ENCODE peak calls at places on chromosomes 11 and 22, in six cellular contexts. V is HCT116, K is mammary epithelial cell, R is neural progenitor cell, N is H1, J is hepatocyte. H is an unnamed sample.

GRCh38 chr11:111878385-111878765 is 590 bp downstream of the FDXACB1 start:
- DNase-seq in V (peak), K (no peak), R (no peak), N (no peak), J (peak), H (no peak)

GRCh38 chr11:47551086-47551485 is 1.8 kb downstream of the CELF1 start:
- DNase-seq in V (no peak), K (peak), R (peak), N (no peak), J (peak), H (peak)

GRCh38 chr22:38941488-38941987 is 15.9 kb upstream of the APOBEC3A start:
- DNase-seq in V (no peak), K (no peak), R (peak), N (no peak), J (no peak), H (no peak)

GRCh38 chr22:24164823-24165379 is 16.4 kb upstream of the SUSD2 start:
- DNase-seq in V (no peak), K (no peak), R (no peak), N (no peak), J (no peak), H (no peak)

GRCh38 chr11:100640646-100641045 is 46.4 kb upstream of the ARHGAP42 start:
- DNase-seq in V (no peak), K (no peak), R (no peak), N (no peak), J (no peak), H (peak)

GRCh38 chr11:90288207-90288821 is 65.5 kb upstream of the CHORDC1 start:
- DNase-seq in V (peak), K (peak), R (peak), N (no peak), J (peak), H (peak)

GRCh38 chr11:117328414-117329010 is 858 bp downstream of the CEP164 start:
- DNase-seq in V (no peak), K (no peak), R (peak), N (no peak), J (peak), H (no peak)

GRCh38 chr22:40076702-40077645 is 82.2 kb downstream of the FAM83F start:
- DNase-seq in V (no peak), K (peak), R (no peak), N (no peak), J (no peak), H (no peak)

GRCh38 chr11:31810779-31811647 is at the start of gene PAX6:
- DNase-seq in V (peak), K (peak), R (peak), N (peak), J (no peak), H (peak)

GRCh38 chr11:57662893-57663292 is 5.0 kb upstream of the ZDHHC5 start:
- DNase-seq in V (no peak), K (no peak), R (no peak), N (no peak), J (peak), H (no peak)

GRCh38 chr11:133504906-133505305 is 27.4 kb downstream of the OPCML start:
- DNase-seq in V (no peak), K (no peak), R (no peak), N (no peak), J (no peak), H (no peak)

GRCh38 chr11:36356201-36356600 is 60.1 kb downstream of the PRR5L start:
- DNase-seq in V (no peak), K (no peak), R (no peak), N (no peak), J (no peak), H (peak)

GRCh38 chr11:36292311-36292722 is 3.1 kb upstream of the COMMD9 start:
- DNase-seq in V (peak), K (peak), R (peak), N (peak), J (peak), H (peak)

GRCh38 chr22:32583921-32584335 is 109.3 kb downstream of the FBXO7 start:
- DNase-seq in V (no peak), K (no peak), R (no peak), N (no peak), J (no peak), H (no peak)

GRCh38 chr11:119373917-119374631 is 7.4 kb downstream of the USP2 start:
- DNase-seq in V (no peak), K (peak), R (peak), N (peak), J (peak), H (peak)

GRCh38 chr11:2521081-2521480 is 76.3 kb downstream of the KCNQ1 start:
- DNase-seq in V (no peak), K (no peak), R (peak), N (no peak), J (no peak), H (no peak)

GRCh38 chr11:30935861-30936260 is 349.7 kb upstream of the MPPED2 start:
- DNase-seq in V (no peak), K (peak), R (no peak), N (no peak), J (no peak), H (no peak)

GRCh38 chr11:12089041-12089440 is 21.3 kb upstream of the MICAL2 start:
- DNase-seq in V (no peak), K (no peak), R (no peak), N (no peak), J (no peak), H (no peak)

GRCh38 chr11:103619938-103620337 is 416.5 kb upstream of the DDI1 start:
- DNase-seq in V (no peak), K (no peak), R (no peak), N (no peak), J (no peak), H (no peak)

GRCh38 chr11:18171377-18172000 is 1.1 kb upstream of the MRGPRX4 start:
- DNase-seq in V (peak), K (peak), R (peak), N (no peak), J (peak), H (peak)

GRCh38 chr11:30852091-30852490 is 265.9 kb upstream of the MPPED2 start:
- DNase-seq in V (no peak), K (no peak), R (no peak), N (no peak), J (no peak), H (no peak)

GRCh38 chr11:70525006-70525405 is 126.7 kb downstream of the CTTN start:
- DNase-seq in V (no peak), K (peak), R (no peak), N (no peak), J (no peak), H (no peak)

GRCh38 chr22:40193429-40194421 is 16.0 kb downstream of the TNRC6B start:
- DNase-seq in V (no peak), K (no peak), R (peak), N (peak), J (peak), H (peak)

GRCh38 chr22:24423519-24424000 is 3.8 kb upstream of the ADORA2A start:
- DNase-seq in V (no peak), K (no peak), R (peak), N (peak), J (peak), H (peak)

GRCh38 chr11:111331711-111332479 is 33.5 kb downstream of the POU2AF3 start:
- DNase-seq in V (no peak), K (peak), R (no peak), N (no peak), J (no peak), H (no peak)

GRCh38 chr22:42608481-42609361 is 6.0 kb downstream of the POLDIP3 start:
- DNase-seq in V (no peak), K (peak), R (peak), N (no peak), J (no peak), H (peak)

GRCh38 chr22:29445508-29445907 is 7.1 kb downstream of the RFPL1 start:
- DNase-seq in V (no peak), K (no peak), R (no peak), N (no peak), J (no peak), H (no peak)
- TF ChIP-seq EZH2 in V (no peak), K (no peak), R (no peak), N (no peak), J (no peak), H (no peak)

GRCh38 chr11:20164152-20164551 is 3.9 kb upstream of the DBX1 start:
- DNase-seq in V (no peak), K (no peak), R (peak), N (no peak), J (no peak), H (no peak)
- TF ChIP-seq EZH2 in V (no peak), K (no peak), R (no peak), N (no peak), J (no peak), H (no peak)

GRCh38 chr11:128686045-128686741 is 7.7 kb upstream of the FLI1 start:
- DNase-seq in V (no peak), K (no peak), R (peak), N (peak), J (no peak), H (no peak)
- TF ChIP-seq EZH2 in V (no peak), K (peak), R (peak), N (peak), J (no peak), H (no peak)

DNA sequence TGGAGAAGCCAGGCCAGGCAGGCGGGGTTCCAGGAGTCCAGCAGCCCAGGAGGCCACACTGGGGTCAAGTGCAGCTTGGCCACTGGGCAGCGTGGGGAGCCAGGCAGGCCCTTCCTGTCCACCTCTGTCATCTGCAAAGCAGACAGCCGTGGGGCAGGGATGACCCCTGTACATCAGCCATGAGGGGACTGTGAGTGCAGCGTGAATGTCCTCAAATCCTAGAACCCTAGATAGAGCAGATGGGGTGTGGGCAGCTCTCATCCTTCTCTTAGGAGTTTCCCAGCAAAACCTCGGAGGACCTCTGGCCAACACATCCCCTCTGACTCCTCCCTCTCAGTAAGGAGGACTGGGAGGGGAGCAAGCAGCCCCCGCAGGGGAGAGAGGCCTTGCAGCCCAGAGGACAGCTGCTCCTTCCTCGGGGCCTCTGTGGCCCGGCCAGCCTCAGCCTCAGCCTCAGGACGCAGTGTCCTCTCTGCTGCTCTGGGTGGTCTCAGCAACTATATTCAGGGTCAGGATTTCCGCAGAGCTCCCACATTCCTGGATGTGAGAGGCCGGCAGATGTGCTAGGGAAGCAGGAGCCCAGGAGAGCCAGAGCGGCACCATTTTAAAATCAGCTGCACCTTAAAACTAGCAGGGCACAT is 820.5 kb downstream of the BRD1 start:
- DNase-seq in V (no peak), K (no peak), R (no peak), N (peak), J (peak), H (no peak)
- TF ChIP-seq EZH2 in V (no peak), K (no peak), R (no peak), N (no peak), J (no peak), H (no peak)